ENCODE peak calls at places on chromosomes 6 and 20, in ten cellular contexts. H is H9; M is foreskin fibroblast; X is substantia nigra; J is T-helper 1 cell; S is pons; A is NCI-H510A treated with DMSO at 0.1 percent for 48 hours; O is effector memory CD4-positive, alpha-beta T cell; I is AG08395; E is C1 segment of cervical spinal cord. P is an unnamed sample.

GRCh38 chr6:156638581-156638980 is 138.6 kb upstream of the ARID1B start:
- DNase-seq in H (no peak), M (no peak), X (no peak), J (no peak), S (no peak), A (no peak), O (no peak), I (no peak), E (no peak), P (no peak)

GRCh38 chr6:96014846-96015245 is 928 bp upstream of the FUT9 start:
- DNase-seq in H (no peak), M (no peak), X (no peak), J (no peak), S (peak), A (peak), O (no peak), I (no peak), E (peak), P (no peak)

GRCh38 chr6:150412221-150412620 is 43.4 kb downstream of the IYD start:
- DNase-seq in H (no peak), M (no peak), X (no peak), J (no peak), S (no peak), A (no peak), O (no peak), I (no peak), E (no peak), P (no peak)

GRCh38 chr6:38261626-38262025 is 378.1 kb downstream of the BTBD9 start:
- DNase-seq in H (no peak), M (no peak), X (no peak), J (no peak), S (no peak), A (no peak), O (no peak), I (peak), E (no peak), P (no peak)

GRCh38 chr20:49352821-49353220 is 75.0 kb upstream of the ZNFX1 start:
- DNase-seq in H (no peak), M (no peak), X (no peak), J (no peak), S (peak), A (no peak), O (no peak), I (no peak), E (peak), P (no peak)

GRCh38 chr6:9659848-9660247 is 755.0 kb downstream of the TFAP2A start:
- DNase-seq in H (no peak), M (no peak), X (no peak), J (no peak), S (peak), A (no peak), O (no peak), I (no peak), E (no peak), P (no peak)

GRCh38 chr20:14698605-14699373 is 361.4 kb upstream of the FLRT3 start:
- DNase-seq in H (no peak), M (no peak), X (no peak), J (no peak), S (no peak), A (no peak), O (no peak), I (no peak), E (no peak), P (no peak)

GRCh38 chr6:16837217-16837972 is 76.1 kb upstream of the ATXN1 start:
- DNase-seq in H (no peak), M (no peak), X (no peak), J (no peak), S (no peak), A (no peak), O (no peak), I (no peak), E (no peak), P (no peak)

GRCh38 chr20:20946122-20946759 is 159.9 kb downstream of the LINC00237 start:
- DNase-seq in H (no peak), M (no peak), X (no peak), J (no peak), S (no peak), A (no peak), O (no peak), I (no peak), E (no peak), P (no peak)

GRCh38 chr6:16736856-16737255 is 24.4 kb downstream of the ATXN1 start:
- DNase-seq in H (no peak), M (no peak), X (no peak), J (no peak), S (no peak), A (no peak), O (no peak), I (no peak), E (no peak), P (no peak)

GRCh38 chr6:131532476-131533108 is 40.4 kb upstream of the ARG1 start:
- DNase-seq in H (no peak), M (no peak), X (no peak), J (no peak), S (no peak), A (no peak), O (no peak), I (no peak), E (no peak), P (no peak)

GRCh38 chr6:143465546-143465945 is 14.9 kb downstream of the PEX3 start:
- DNase-seq in H (no peak), M (no peak), X (no peak), J (no peak), S (no peak), A (no peak), O (no peak), I (no peak), E (no peak), P (no peak)

GRCh38 chr6:116332096-116332495 is 38.7 kb upstream of the DSE start:
- DNase-seq in H (no peak), M (no peak), X (no peak), J (no peak), S (no peak), A (no peak), O (no peak), I (no peak), E (no peak), P (no peak)

GRCh38 chr20:45993197-45993951 is 15.3 kb upstream of the MMP9 start:
- DNase-seq in H (no peak), M (no peak), X (no peak), J (no peak), S (no peak), A (no peak), O (no peak), I (peak), E (no peak), P (no peak)

GRCh38 chr6:154653853-154654252 is 79.4 kb upstream of the SCAF8 start:
- DNase-seq in H (no peak), M (peak), X (no peak), J (no peak), S (no peak), A (no peak), O (no peak), I (peak), E (no peak), P (peak)

GRCh38 chr6:169963581-169964297 is 212.3 kb downstream of the ERMARD start:
- DNase-seq in H (peak), M (no peak), X (no peak), J (no peak), S (no peak), A (no peak), O (no peak), I (no peak), E (no peak), P (no peak)

P was measured in fibroblast of the conjunctiva.